ENCODE peak calls at places on chromosomes 12 and 14, in five cellular contexts. One of them, this sample, is unnamed.
A peak's percentile ranks its signal among the peaks of the same experiment; 100 is the strongest.

GRCh38 chr12:44571031-44571550 is 305.0 kb downstream of the NELL2 start:
- DNase-seq in HCEC 1CT: no peak
- DNase-seq in thyroid gland: no peak
- DNase-seq in kidney tubule cell: no peak
- DNase-seq in lower leg skin: no peak
- DNase-seq in this sample: no peak

GRCh38 chr12:16955083-16955657 is 349.2 kb upstream of the LMO3 start:
- DNase-seq in kidney tubule cell: peak; percentile 77
- DNase-seq in thyroid gland: no peak
- DNase-seq in lower leg skin: no peak
- DNase-seq in HCEC 1CT: no peak
- DNase-seq in this sample: peak; percentile 50

GRCh38 chr12:117966511-117966910 is 2.3 kb downstream of the KSR2 start:
- DNase-seq in lower leg skin: no peak
- DNase-seq in kidney tubule cell: no peak
- DNase-seq in HCEC 1CT: no peak
- DNase-seq in thyroid gland: no peak
- DNase-seq in this sample: no peak

GRCh38 chr12:101297661-101298060 is 17.8 kb downstream of the UTP20 start:
- DNase-seq in kidney tubule cell: no peak
- DNase-seq in lower leg skin: no peak
- DNase-seq in thyroid gland: no peak
- DNase-seq in HCEC 1CT: no peak
- DNase-seq in this sample: no peak

GRCh38 chr14:71733210-71733883 is 198.9 kb upstream of the RGS6 start:
- DNase-seq in kidney tubule cell: peak; percentile 26
- DNase-seq in HCEC 1CT: no peak
- DNase-seq in lower leg skin: no peak
- DNase-seq in thyroid gland: no peak
- DNase-seq in this sample: no peak

GRCh38 chr14:100604126-100604501 is 16.9 kb upstream of the BEGAIN start:
- DNase-seq in HCEC 1CT: no peak
- DNase-seq in lower leg skin: no peak
- DNase-seq in kidney tubule cell: no peak
- DNase-seq in thyroid gland: no peak
- DNase-seq in this sample: no peak

GRCh38 chr12:116152268-116152667 is 125.2 kb downstream of the MED13L start:
- DNase-seq in lower leg skin: no peak
- DNase-seq in kidney tubule cell: peak; percentile 87
- DNase-seq in thyroid gland: no peak
- DNase-seq in HCEC 1CT: peak; percentile 64
- DNase-seq in this sample: no peak

GRCh38 chr12:77751939-77752338 is 78.8 kb upstream of the NAV3 start:
- DNase-seq in thyroid gland: no peak
- DNase-seq in kidney tubule cell: no peak
- DNase-seq in HCEC 1CT: no peak
- DNase-seq in lower leg skin: no peak
- DNase-seq in this sample: no peak

GRCh38 chr12:124568431-124569374 is 1.3 kb upstream of the NCOR2 start:
- DNase-seq in HCEC 1CT: peak; percentile 82
- DNase-seq in lower leg skin: peak; percentile 69
- DNase-seq in thyroid gland: peak; percentile 51
- DNase-seq in kidney tubule cell: peak; percentile 64
- DNase-seq in this sample: peak; percentile 97

GRCh38 chr14:99393059-99393655 is 87.5 kb downstream of the SETD3 start:
- DNase-seq in HCEC 1CT: no peak
- DNase-seq in lower leg skin: peak; percentile 4
- DNase-seq in thyroid gland: peak; percentile 27
- DNase-seq in kidney tubule cell: peak; percentile 50
- DNase-seq in this sample: peak; percentile 5

GRCh38 chr14:20436363-20436755 is 393 bp upstream of the KLHL33 start:
- DNase-seq in lower leg skin: no peak
- DNase-seq in thyroid gland: no peak
- DNase-seq in HCEC 1CT: peak; percentile 82
- DNase-seq in kidney tubule cell: no peak
- DNase-seq in this sample: no peak

GRCh38 chr12:94152292-94153083 is 4.1 kb downstream of the PLXNC1 start:
- DNase-seq in lower leg skin: no peak
- DNase-seq in HCEC 1CT: no peak
- DNase-seq in thyroid gland: no peak
- DNase-seq in kidney tubule cell: no peak
- DNase-seq in this sample: no peak

GRCh38 chr12:71546322-71546861 is 106.8 kb downstream of the LGR5 start:
- DNase-seq in thyroid gland: no peak
- DNase-seq in HCEC 1CT: no peak
- DNase-seq in kidney tubule cell: no peak
- DNase-seq in lower leg skin: no peak
- DNase-seq in this sample: no peak

GRCh38 chr12:66144796-66145754 is 14.5 kb upstream of the LLPH start:
- DNase-seq in thyroid gland: peak; percentile 46
- DNase-seq in lower leg skin: peak; percentile 70
- DNase-seq in HCEC 1CT: peak; percentile 76
- DNase-seq in kidney tubule cell: peak; percentile 80
- DNase-seq in this sample: peak; percentile 93

GRCh38 chr12:127270193-127270592 is 996.8 kb upstream of the TMEM132C start:
- DNase-seq in HCEC 1CT: peak; percentile 99
- DNase-seq in lower leg skin: peak; percentile 24
- DNase-seq in thyroid gland: no peak
- DNase-seq in kidney tubule cell: peak; percentile 81
- DNase-seq in this sample: peak; percentile 100

This sample was measured in MV-4-11.